ENCODE peak calls at places on chromosomes 13 and 19, in ten cellular contexts. X, Q, P, C, L, F, W, V, M and N are unnamed samples.

GRCh38 chr13:109719962-109720646 is 66.3 kb downstream of the IRS2 start:
- DNase-seq in L (no peak), Q (no peak), F (no peak), V (no peak), M (no peak), C (no peak), X (no peak), P (no peak), W (no peak), N (no peak)

GRCh38 chr19:29668746-29669609 is 3.7 kb downstream of the PLEKHF1 start:
- DNase-seq in Q (peak; percentile 37), W (no peak), X (no peak), M (no peak), L (no peak), F (no peak), C (no peak), P (no peak), V (no peak), N (no peak)

GRCh38 chr13:49998714-49999624 is 2.1 kb downstream of the TRIM13 start:
- DNase-seq in P (no peak), M (no peak), C (no peak), V (no peak), Q (no peak), X (no peak), L (no peak), F (no peak), W (no peak), N (no peak)

GRCh38 chr19:42352216-42352892 is 26.9 kb downstream of the MEGF8 start:
- DNase-seq in P (no peak), M (no peak), X (no peak), V (no peak), C (no peak), W (peak; percentile 53), F (no peak), L (no peak), Q (no peak), N (no peak)

GRCh38 chr13:52969373-52969772 is 59.2 kb upstream of the OLFM4 start:
- DNase-seq in Q (no peak), F (no peak), P (no peak), X (no peak), M (no peak), V (no peak), C (no peak), L (no peak), W (no peak), N (no peak)

GRCh38 chr19:1941146-1942077 is at the start of gene CSNK1G2:
- DNase-seq in P (peak; percentile 25), F (no peak), L (no peak), X (no peak), W (no peak), M (peak; percentile 43), V (peak; percentile 36), C (no peak), Q (no peak), N (no peak)

GRCh38 chr19:18271433-18271841 is 2.8 kb downstream of the IQCN start:
- DNase-seq in M (peak; percentile 57), W (no peak), C (no peak), Q (no peak), F (no peak), P (no peak), V (no peak), X (no peak), L (no peak), N (no peak)

GRCh38 chr13:51380269-51380668 is 40.8 kb downstream of the SERPINE3 start:
- DNase-seq in X (no peak), C (no peak), M (no peak), P (no peak), L (no peak), F (peak; percentile 46), W (no peak), Q (peak; percentile 84), V (no peak), N (no peak)

DNA sequence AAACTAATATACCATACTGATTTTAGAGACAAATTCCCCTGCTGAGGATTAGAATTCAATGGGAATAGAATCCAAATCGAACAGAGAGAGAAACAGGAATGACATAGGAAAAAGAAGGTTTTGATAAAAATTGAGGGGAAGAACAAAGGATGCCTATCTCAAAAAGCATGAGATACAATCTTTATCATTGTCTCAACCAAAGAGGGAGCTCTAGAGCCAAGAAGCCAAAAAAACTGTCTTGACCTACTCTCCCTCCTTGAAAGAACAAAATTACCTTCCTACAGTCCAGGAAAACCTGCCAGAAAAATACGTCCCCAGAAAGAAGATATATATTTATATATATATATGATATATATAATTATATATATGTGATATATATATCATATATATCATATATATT is 39.2 kb upstream of the MIR17HG start:
- DNase-seq in M (no peak), V (no peak), Q (peak; percentile 5), L (no peak), W (no peak), X (no peak), F (no peak), P (no peak), C (no peak), N (no peak)
- TF ChIP-seq CTCF in M (no peak), V (no peak), Q (peak; percentile 25), L (no peak), W (no peak), X (no peak), F (no peak), P (no peak), C (no peak), N (no peak)

GRCh38 chr19:20565321-20566018 is at the start of gene ZNF737:
- DNase-seq in P (peak; percentile 87), M (peak; percentile 96), F (peak; percentile 95), C (peak; percentile 87), V (peak; percentile 96), X (peak; percentile 67), W (peak; percentile 97), Q (peak; percentile 87), L (peak; percentile 94), N (peak; percentile 37)
- TF ChIP-seq CTCF in P (no peak), M (peak; percentile 30), F (peak; percentile 26), C (peak; percentile 37), V (no peak), X (peak; percentile 16), W (peak; percentile 25), Q (peak; percentile 45), L (no peak), N (no peak)

GRCh38 chr19:13002389-13002898 is 7.2 kb downstream of the NFIX start:
- DNase-seq in W (no peak), X (no peak), P (no peak), C (no peak), F (no peak), Q (no peak), V (no peak), L (no peak), M (no peak), N (no peak)
- TF ChIP-seq CTCF in W (no peak), X (no peak), P (no peak), C (peak; percentile 15), F (no peak), Q (no peak), V (no peak), L (no peak), M (no peak), N (no peak)

DNA sequence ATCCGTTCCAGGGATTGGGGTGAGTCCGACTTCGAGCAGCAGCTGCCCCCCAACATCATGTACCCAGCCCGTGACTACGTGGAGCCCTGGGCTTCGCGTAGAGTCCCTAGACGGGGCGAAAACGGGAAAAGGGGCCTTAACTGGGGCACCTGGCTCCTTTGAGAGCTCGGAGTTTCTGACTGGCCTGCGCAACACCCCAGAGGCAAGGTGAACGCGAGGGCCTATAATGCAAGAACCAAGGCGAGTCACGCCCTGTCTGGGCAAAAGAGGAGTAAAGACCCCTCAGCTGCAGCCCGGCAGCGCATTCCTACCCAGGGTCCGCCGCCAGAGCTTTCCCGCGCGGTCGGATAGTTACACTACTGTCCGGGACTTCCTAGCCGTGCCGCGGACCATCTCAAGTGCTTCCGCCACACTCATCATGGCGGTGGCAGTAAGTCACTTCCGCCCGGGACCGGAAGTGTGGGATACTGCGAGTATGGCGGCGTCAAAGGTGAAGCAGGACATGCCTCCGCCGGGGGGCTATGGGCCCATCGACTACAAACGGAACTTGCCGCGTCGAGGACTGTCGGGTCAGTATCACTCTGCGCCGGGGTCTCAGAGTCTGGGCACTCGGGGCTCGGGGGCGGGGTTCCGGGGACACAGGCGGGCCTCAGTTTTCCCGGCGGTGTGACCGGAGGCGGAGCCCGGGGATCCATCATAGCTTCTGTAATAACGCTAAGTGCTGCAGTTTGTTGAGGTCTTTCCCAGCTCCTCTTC is at the start of gene NDUFA13:
- DNase-seq in M (peak; percentile 91), V (peak; percentile 94), C (peak; percentile 70), L (peak; percentile 93), Q (peak; percentile 81), F (peak; percentile 89), W (peak; percentile 91), P (peak; percentile 92), X (peak; percentile 54), N (peak; percentile 96)
- TF ChIP-seq CTCF in M (no peak), V (no peak), C (no peak), L (no peak), Q (no peak), F (no peak), W (no peak), P (no peak), X (no peak), N (no peak)

DNA sequence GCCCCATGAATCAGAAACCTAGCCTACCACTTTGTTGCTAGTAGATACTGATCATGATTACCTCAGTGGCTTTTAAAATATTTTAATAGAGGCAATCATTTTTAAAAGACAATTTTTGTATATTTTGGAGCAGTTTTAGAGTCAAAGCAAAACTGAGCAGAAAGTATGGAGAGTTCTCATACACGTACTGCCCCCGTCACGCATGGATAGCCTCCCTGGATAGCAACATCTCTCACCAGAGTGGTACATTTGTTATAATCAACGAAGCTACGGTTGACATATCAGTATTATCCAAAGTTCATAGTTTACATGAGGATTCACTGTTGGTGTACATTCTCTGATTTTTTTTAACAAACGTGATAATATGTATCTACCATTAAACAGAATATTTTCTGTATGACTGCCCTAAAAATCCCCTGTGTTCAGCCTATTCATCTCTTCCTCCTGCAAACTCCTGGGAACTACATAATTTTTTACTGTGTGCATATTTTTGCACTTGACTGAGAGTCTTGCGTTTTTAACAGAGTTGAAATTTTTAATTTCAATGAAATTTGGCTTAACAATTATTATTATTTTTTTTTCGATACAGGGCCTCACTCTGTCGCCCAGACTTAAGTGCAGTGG is 1436.8 kb upstream of the PCDH9 start:
- DNase-seq in W (no peak), V (no peak), P (no peak), Q (no peak), L (no peak), C (no peak), F (no peak), X (no peak), M (no peak), N (no peak)
- TF ChIP-seq CTCF in W (no peak), V (no peak), P (no peak), Q (no peak), L (no peak), C (no peak), F (no peak), X (no peak), M (no peak), N (no peak)

DNA sequence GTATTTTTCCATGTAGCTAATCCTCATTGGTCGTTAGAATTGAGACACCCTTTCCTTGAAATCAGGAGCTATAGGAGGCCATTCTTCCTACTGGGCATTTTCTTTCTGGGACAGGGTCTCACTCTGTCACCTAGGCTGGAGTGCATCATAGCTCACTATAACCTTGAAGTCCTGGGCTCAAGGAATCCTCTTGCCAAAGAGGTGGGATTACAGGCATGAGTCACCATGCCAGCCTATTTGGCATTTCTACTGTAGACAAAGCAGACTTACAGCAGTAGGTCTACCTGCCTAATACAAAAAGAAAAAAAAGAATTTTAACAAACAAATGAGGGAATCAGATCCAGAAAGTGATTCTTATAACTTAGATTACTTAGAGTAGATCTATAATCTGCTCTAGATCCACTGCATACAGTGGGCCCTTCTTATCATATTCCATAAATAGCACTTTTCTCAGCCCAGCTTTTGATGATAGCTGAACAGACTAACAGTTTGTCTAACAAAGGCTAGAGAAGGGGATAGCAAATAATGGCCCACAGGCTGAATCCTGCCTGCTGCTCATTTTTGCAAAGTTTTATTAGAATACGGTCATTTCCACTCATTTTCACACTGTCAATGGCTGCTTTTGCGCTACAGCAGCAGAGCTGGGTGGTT is 36.7 kb upstream of the USPL1 start:
- DNase-seq in V (no peak), P (no peak), F (no peak), C (no peak), X (no peak), Q (peak; percentile 65), L (no peak), W (no peak), M (no peak), N (no peak)
- TF ChIP-seq CTCF in V (no peak), P (no peak), F (no peak), C (no peak), X (no peak), Q (no peak), L (no peak), W (no peak), M (no peak), N (no peak)